ENCODE peak calls at places on chromosome 14, in nine cellular contexts. R is GM23338, B is kidney, X is GM23248, W is endothelial cell of umbilical vein, E is HCT116, O is lower lobe of right lung, I is right atrium auricular region, T is NT2/D1. Z is an unnamed sample.

GRCh38 chr14:31275731-31276130 is 68.1 kb upstream of the HECTD1 start:
- DNase-seq in R (peak; percentile 23), W (no peak), X (no peak), E (peak; percentile 34), T (no peak), I (no peak), O (no peak), B (no peak), Z (no peak)

GRCh38 chr14:72818998-72819397 is 74.9 kb downstream of the DPF3 start:
- DNase-seq in I (no peak), T (no peak), B (no peak), W (no peak), O (no peak), E (no peak), X (no peak), R (no peak), Z (no peak)

GRCh38 chr14:21498540-21499526 is 12.3 kb downstream of the METTL3 start:
- DNase-seq in T (peak; percentile 48), I (no peak), E (peak; percentile 28), O (no peak), B (no peak), X (peak; percentile 80), W (peak; percentile 55), R (peak; percentile 95), Z (peak; percentile 43)

GRCh38 chr14:53951661-53952265 is 4.9 kb downstream of the BMP4 start:
- DNase-seq in O (no peak), W (peak; percentile 36), X (no peak), T (no peak), I (no peak), E (no peak), B (peak; percentile 75), R (peak; percentile 65), Z (no peak)

GRCh38 chr14:37172024-37172869 is at the start of gene SLC25A21:
- DNase-seq in B (peak; percentile 90), I (peak; percentile 85), O (peak; percentile 76), R (peak; percentile 89), E (peak; percentile 71), T (peak; percentile 59), W (peak; percentile 92), X (peak; percentile 84), Z (peak; percentile 65)

GRCh38 chr14:88166616-88167015 is 156.5 kb downstream of the KCNK10 start:
- DNase-seq in O (no peak), R (no peak), T (no peak), B (no peak), E (no peak), X (peak; percentile 29), W (no peak), I (no peak), Z (no peak)

GRCh38 chr14:103385153-103385993 is at the start of gene MARK3:
- DNase-seq in X (peak; percentile 100), E (peak; percentile 86), R (peak; percentile 99), I (peak; percentile 98), T (peak; percentile 92), O (peak; percentile 99), B (peak; percentile 99), W (peak; percentile 97), Z (peak; percentile 96)

GRCh38 chr14:90114554-90114953 is 52.8 kb downstream of the KCNK13 start:
- DNase-seq in X (peak; percentile 21), I (no peak), O (no peak), B (no peak), R (no peak), T (no peak), W (no peak), E (no peak), Z (no peak)

GRCh38 chr14:53190938-53191337 is 37.8 kb upstream of the DDHD1 start:
- DNase-seq in E (no peak), R (no peak), X (peak; percentile 28), T (no peak), B (no peak), I (no peak), O (no peak), W (no peak), Z (no peak)

GRCh38 chr14:36657409-36658090 is 4.1 kb upstream of the PAX9 start:
- DNase-seq in O (no peak), I (no peak), E (no peak), X (peak; percentile 42), R (peak; percentile 76), T (no peak), W (no peak), B (peak; percentile 69), Z (no peak)

GRCh38 chr14:73713804-73714655 is at the start of gene PNMA1:
- DNase-seq in I (peak; percentile 87), E (no peak), R (peak; percentile 93), O (peak; percentile 90), X (peak; percentile 97), B (peak; percentile 96), T (peak; percentile 56), W (peak; percentile 89), Z (peak; percentile 74)

GRCh38 chr14:99808515-99808914 is 15.3 kb downstream of the EML1 start:
- DNase-seq in X (peak; percentile 49), W (no peak), T (no peak), O (no peak), R (no peak), I (no peak), E (no peak), B (no peak), Z (no peak)

GRCh38 chr14:100899841-100900771 is 3.4 kb downstream of the RTL1 start:
- DNase-seq in X (peak; percentile 7), O (peak; percentile 14), I (peak; percentile 58), W (peak; percentile 53), R (peak; percentile 65), E (no peak), B (no peak), T (no peak), Z (no peak)

DNA sequence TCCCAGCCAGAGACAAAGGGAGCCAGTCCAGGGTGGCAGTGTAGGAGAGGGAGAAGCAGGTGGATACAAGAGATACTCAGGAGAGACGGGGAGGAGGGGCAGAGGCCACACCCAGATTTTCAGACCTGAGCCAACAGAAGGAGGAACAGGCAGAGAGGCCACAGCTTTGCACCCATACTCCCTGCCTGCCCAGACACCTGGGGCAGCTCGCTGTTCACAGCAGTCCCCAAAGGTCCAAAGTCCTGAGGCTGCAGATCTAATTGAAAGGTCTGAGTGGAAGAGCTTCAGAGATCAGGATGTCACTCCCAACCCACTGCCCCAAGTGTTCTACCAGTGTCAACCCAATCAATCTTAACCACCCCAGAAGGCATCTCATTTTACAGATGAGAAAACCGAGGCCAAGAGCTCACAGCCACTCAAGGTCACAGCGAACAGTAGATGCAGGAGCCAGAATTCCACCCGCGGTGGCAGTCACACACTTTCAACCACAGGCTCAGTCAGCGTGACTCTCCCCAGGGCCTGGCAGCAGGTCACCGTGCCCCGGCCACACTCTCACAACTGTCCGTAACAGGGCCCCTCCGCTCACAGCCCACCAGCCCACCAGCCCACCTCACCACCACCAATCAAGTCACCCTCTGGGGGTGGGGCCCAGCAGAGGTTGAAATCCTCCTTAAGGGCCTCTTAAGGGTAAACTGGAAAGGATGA is 33.4 kb downstream of the ACTN1 start:
- DNase-seq in W (no peak), E (no peak), B (peak; percentile 69), I (no peak), O (no peak), T (no peak), X (no peak), R (no peak), Z (no peak)
- H3K4me3 ChIP-seq in W (no peak overlapping the region), E (no peak overlapping the region), B (no peak overlapping the region), I (no peak overlapping the region), O (no peak overlapping the region), T (no peak overlapping the region), X (no peak overlapping the region), R (no peak overlapping the region), Z (no peak overlapping the region)

GRCh38 chr14:96205994-96206392 is 1.4 kb downstream of the BDKRB2 start:
- DNase-seq in O (no peak), E (no peak), R (no peak), T (no peak), X (peak; percentile 65), I (no peak), W (no peak), B (peak; percentile 29), Z (no peak)
- H3K36me3 ChIP-seq in O (no peaks in the 10 kb centered on the region), E (no peaks in the 10 kb centered on the region), R (no peaks in the 10 kb centered on the region), T (no peaks in the 10 kb centered on the region), X (no peaks in the 10 kb centered on the region), I (no peaks in the 10 kb centered on the region), W (no peaks in the 10 kb centered on the region), B (no peaks in the 10 kb centered on the region), Z (no peaks in the 10 kb centered on the region)

GRCh38 chr14:69904246-69904645 is 25.0 kb downstream of the SMOC1 start:
- DNase-seq in I (no peak), T (no peak), E (no peak), B (no peak), R (no peak), O (no peak), X (no peak), W (no peak), Z (no peak)

GRCh38 chr14:69901113-69901951 is 22.1 kb downstream of the SMOC1 start:
- DNase-seq in T (no peak), I (no peak), X (peak; percentile 49), W (peak; percentile 81), O (no peak), B (no peak), R (no peak), E (no peak), Z (peak; percentile 18)

GRCh38 chr14:69896972-69897371 is 17.8 kb downstream of the SMOC1 start:
- DNase-seq in B (no peak), T (no peak), X (no peak), W (no peak), E (no peak), R (no peak), O (no peak), I (no peak), Z (no peak)

GRCh38 chr14:69896080-69896479 is 16.9 kb downstream of the SMOC1 start:
- DNase-seq in T (no peak), X (no peak), I (no peak), R (no peak), B (no peak), O (no peak), E (no peak), W (no peak), Z (no peak)

DNA sequence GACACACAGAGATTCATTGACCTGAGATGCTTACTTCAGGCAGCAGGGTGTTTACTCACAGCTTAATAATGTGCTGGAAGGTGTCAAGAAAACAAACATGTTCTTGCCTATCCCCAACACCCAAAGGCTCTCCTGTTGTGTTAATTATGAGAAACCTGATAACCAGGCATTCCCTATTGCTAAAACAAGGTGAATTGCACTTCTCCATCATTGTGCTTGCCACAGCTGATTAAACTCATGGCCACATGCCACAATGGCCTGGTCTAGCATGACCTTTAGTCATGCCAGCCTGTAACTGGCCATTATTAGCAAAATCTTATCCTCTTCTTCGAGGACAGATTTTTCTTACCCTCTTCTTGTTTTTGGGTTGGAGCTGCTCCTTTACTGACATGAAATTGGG is 21.4 kb downstream of the SMOC1 start:
- DNase-seq in T (no peak), X (no peak), O (no peak), W (no peak), R (no peak), I (no peak), E (no peak), B (no peak), Z (no peak)
- H3K4me3 ChIP-seq in T (no peak overlapping the region), X (no peak overlapping the region), O (no peak overlapping the region), W (no peak overlapping the region), R (no peak overlapping the region), I (no peak overlapping the region), E (no peak overlapping the region), B (no peak overlapping the region), Z (no peak overlapping the region)

DNA sequence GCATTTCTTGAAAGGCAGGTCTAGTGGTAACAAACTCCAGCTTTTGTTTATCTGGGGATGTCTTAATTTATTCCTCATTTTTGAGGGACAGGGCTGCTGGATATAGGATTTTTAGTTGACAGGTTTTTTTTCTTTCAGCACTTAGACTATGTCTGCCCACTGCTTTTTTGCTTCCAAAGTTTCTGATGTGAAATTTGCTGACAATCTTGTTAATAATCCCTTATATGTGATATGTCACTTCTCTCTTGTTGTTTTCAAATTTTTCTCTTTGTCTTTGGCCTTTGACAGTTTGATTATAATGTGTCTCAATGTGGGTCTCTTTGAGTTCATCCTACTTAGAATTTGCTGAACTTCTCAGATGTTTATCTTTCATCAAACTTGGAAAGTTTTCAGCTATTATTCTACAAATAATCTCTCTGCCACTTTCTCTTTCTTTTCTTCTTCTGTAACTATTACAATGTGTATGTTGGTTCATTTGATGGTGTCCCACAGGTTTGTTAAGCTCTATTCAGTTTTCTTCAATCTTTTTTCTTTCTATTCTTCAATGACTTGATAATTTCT is 9.8 kb downstream of the ATL1 start:
- DNase-seq in T (no peak), I (no peak), E (no peak), B (no peak), O (no peak), X (no peak), W (no peak), R (no peak), Z (no peak)
- H3K36me3 ChIP-seq in T (no peaks in the 10 kb centered on the region), I (no peaks in the 10 kb centered on the region), E (no peaks in the 10 kb centered on the region), B (no peaks in the 10 kb centered on the region), O (no peaks in the 10 kb centered on the region), X (no peaks in the 10 kb centered on the region), W (no peaks in the 10 kb centered on the region), R (no peaks in the 10 kb centered on the region), Z (no peaks in the 10 kb centered on the region)

Z was measured in brain microvascular endothelial cell.